ENCODE peak calls at places on chromosome 7, in five cellular contexts. One of them, this sample, is unnamed. For H3K9me3, the result is how much of the 10 kb centered on the place peaks cover.

GRCh38 chr7:148712610-148713330 is 14.1 kb downstream of the CUL1 start:
- DNase-seq in CD8-positive, alpha-beta memory T cell: no peak
- DNase-seq in psoas muscle: no peak
- DNase-seq in pancreas: no peak
- DNase-seq in transverse colon: no peak
- DNase-seq in this sample: no peak

GRCh38 chr7:13990319-13990983 is 985 bp upstream of the ETV1 start:
- DNase-seq in transverse colon: peak
- DNase-seq in psoas muscle: peak
- DNase-seq in pancreas: peak
- DNase-seq in CD8-positive, alpha-beta memory T cell: peak
- DNase-seq in this sample: no peak

GRCh38 chr7:27161214-27161720 is 4.1 kb downstream of the HOXA9 start:
- DNase-seq in transverse colon: peak
- DNase-seq in pancreas: peak
- DNase-seq in CD8-positive, alpha-beta memory T cell: no peak
- DNase-seq in psoas muscle: peak
- DNase-seq in this sample: no peak

GRCh38 chr7:92731327-92732063 is 104.9 kb downstream of the CDK6 start:
- DNase-seq in psoas muscle: no peak
- DNase-seq in pancreas: no peak
- DNase-seq in transverse colon: no peak
- DNase-seq in CD8-positive, alpha-beta memory T cell: no peak
- DNase-seq in this sample: no peak

GRCh38 chr7:93442478-93443224 is 131.9 kb downstream of the CALCR start:
- DNase-seq in CD8-positive, alpha-beta memory T cell: peak
- DNase-seq in pancreas: no peak
- DNase-seq in transverse colon: peak
- DNase-seq in psoas muscle: no peak
- DNase-seq in this sample: peak

GRCh38 chr7:98305951-98306535 is 24.6 kb downstream of the BRI3 start:
- DNase-seq in psoas muscle: peak
- DNase-seq in pancreas: no peak
- DNase-seq in transverse colon: no peak
- DNase-seq in CD8-positive, alpha-beta memory T cell: no peak
- DNase-seq in this sample: no peak

GRCh38 chr7:75989726-75990388 is 4.5 kb downstream of the TMEM120A start:
- DNase-seq in transverse colon: no peak
- DNase-seq in psoas muscle: peak
- DNase-seq in pancreas: no peak
- DNase-seq in CD8-positive, alpha-beta memory T cell: no peak
- DNase-seq in this sample: no peak

GRCh38 chr7:105885386-105886111 is 9.2 kb upstream of the ATXN7L1 start:
- DNase-seq in CD8-positive, alpha-beta memory T cell: no peak
- DNase-seq in pancreas: peak
- DNase-seq in psoas muscle: no peak
- DNase-seq in transverse colon: peak
- DNase-seq in this sample: no peak

GRCh38 chr7:157559596-157560257 is 222.9 kb downstream of the DNAJB6 start:
- DNase-seq in CD8-positive, alpha-beta memory T cell: no peak
- DNase-seq in pancreas: peak
- DNase-seq in transverse colon: no peak
- DNase-seq in psoas muscle: no peak
- DNase-seq in this sample: no peak
- H3K9me3 ChIP-seq in CD8-positive, alpha-beta memory T cell: under half
- H3K9me3 ChIP-seq in pancreas: under half
- H3K9me3 ChIP-seq in transverse colon: under half
- H3K9me3 ChIP-seq in psoas muscle: under half
- H3K9me3 ChIP-seq in this sample: under half

GRCh38 chr7:54932818-54933543 is 85.8 kb upstream of the EGFR start:
- DNase-seq in transverse colon: peak
- DNase-seq in CD8-positive, alpha-beta memory T cell: no peak
- DNase-seq in pancreas: peak
- DNase-seq in psoas muscle: peak
- DNase-seq in this sample: no peak
- H3K9me3 ChIP-seq in transverse colon: under half
- H3K9me3 ChIP-seq in CD8-positive, alpha-beta memory T cell: under half
- H3K9me3 ChIP-seq in pancreas: under half
- H3K9me3 ChIP-seq in psoas muscle: under half
- H3K9me3 ChIP-seq in this sample: under half

GRCh38 chr7:63080406-63080805 is 918.2 kb upstream of the ZNF722 start:
- DNase-seq in psoas muscle: no peak
- DNase-seq in transverse colon: no peak
- DNase-seq in CD8-positive, alpha-beta memory T cell: no peak
- DNase-seq in pancreas: no peak
- DNase-seq in this sample: no peak

GRCh38 chr7:63080831-63081230 is 917.8 kb upstream of the ZNF722 start:
- DNase-seq in pancreas: no peak
- DNase-seq in transverse colon: no peak
- DNase-seq in psoas muscle: no peak
- DNase-seq in CD8-positive, alpha-beta memory T cell: no peak
- DNase-seq in this sample: no peak

GRCh38 chr7:63073736-63074135 is 924.9 kb upstream of the ZNF722 start:
- DNase-seq in pancreas: no peak
- DNase-seq in transverse colon: no peak
- DNase-seq in psoas muscle: no peak
- DNase-seq in CD8-positive, alpha-beta memory T cell: no peak
- DNase-seq in this sample: no peak

GRCh38 chr7:63073286-63073685 is 925.4 kb upstream of the ZNF722 start:
- DNase-seq in CD8-positive, alpha-beta memory T cell: no peak
- DNase-seq in pancreas: no peak
- DNase-seq in transverse colon: no peak
- DNase-seq in psoas muscle: no peak
- DNase-seq in this sample: no peak

GRCh38 chr7:63077841-63078240 is 920.8 kb upstream of the ZNF722 start:
- DNase-seq in CD8-positive, alpha-beta memory T cell: no peak
- DNase-seq in pancreas: no peak
- DNase-seq in transverse colon: no peak
- DNase-seq in psoas muscle: no peak
- DNase-seq in this sample: no peak
- H3K9me3 ChIP-seq in CD8-positive, alpha-beta memory T cell: under half
- H3K9me3 ChIP-seq in pancreas: under half
- H3K9me3 ChIP-seq in transverse colon: under half
- H3K9me3 ChIP-seq in psoas muscle: under half
- H3K9me3 ChIP-seq in this sample: under half

GRCh38 chr7:11394438-11394837 is 420.8 kb downstream of the PHF14 start:
- DNase-seq in pancreas: no peak
- DNase-seq in psoas muscle: no peak
- DNase-seq in CD8-positive, alpha-beta memory T cell: no peak
- DNase-seq in transverse colon: no peak
- DNase-seq in this sample: no peak
- H3K9me3 ChIP-seq in pancreas: under half
- H3K9me3 ChIP-seq in psoas muscle: under half
- H3K9me3 ChIP-seq in CD8-positive, alpha-beta memory T cell: under half
- H3K9me3 ChIP-seq in transverse colon: under half
- H3K9me3 ChIP-seq in this sample: under half

DNA sequence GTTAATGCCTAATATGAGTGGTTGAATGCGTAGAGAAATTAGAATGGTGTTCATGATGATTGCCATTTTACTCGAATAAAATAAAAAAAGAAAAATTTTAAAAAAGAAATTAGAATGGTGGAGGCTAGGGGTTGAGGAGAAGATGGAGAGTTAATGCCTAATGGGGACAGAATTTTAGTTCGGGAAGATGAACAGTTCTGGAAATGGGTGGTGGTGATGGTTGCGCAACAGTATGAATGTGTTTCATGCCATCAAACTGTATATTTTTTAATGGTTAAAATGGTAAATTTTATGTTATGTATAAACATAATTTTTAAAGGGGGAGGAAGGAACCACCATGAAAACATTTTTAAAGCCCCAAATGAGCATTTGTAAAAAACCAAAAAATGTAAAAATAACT is 140.1 kb upstream of the AGK start:
- DNase-seq in transverse colon: no peak
- DNase-seq in psoas muscle: no peak
- DNase-seq in pancreas: no peak
- DNase-seq in CD8-positive, alpha-beta memory T cell: no peak
- DNase-seq in this sample: no peak
- H3K9me3 ChIP-seq in transverse colon: under half
- H3K9me3 ChIP-seq in psoas muscle: under half
- H3K9me3 ChIP-seq in pancreas: under half
- H3K9me3 ChIP-seq in CD8-positive, alpha-beta memory T cell: under half
- H3K9me3 ChIP-seq in this sample: under half

GRCh38 chr7:56537477-56537876 is 421.3 kb upstream of the NUPR2 start:
- DNase-seq in pancreas: no peak
- DNase-seq in CD8-positive, alpha-beta memory T cell: no peak
- DNase-seq in transverse colon: no peak
- DNase-seq in psoas muscle: no peak
- DNase-seq in this sample: no peak
- H3K9me3 ChIP-seq in pancreas: under half
- H3K9me3 ChIP-seq in CD8-positive, alpha-beta memory T cell: under half
- H3K9me3 ChIP-seq in transverse colon: under half
- H3K9me3 ChIP-seq in psoas muscle: under half
- H3K9me3 ChIP-seq in this sample: under half

GRCh38 chr7:90507692-90508091 is 38.3 kb downstream of the PTTG1IP2 start:
- DNase-seq in transverse colon: no peak
- DNase-seq in psoas muscle: no peak
- DNase-seq in pancreas: no peak
- DNase-seq in CD8-positive, alpha-beta memory T cell: no peak
- DNase-seq in this sample: no peak

DNA sequence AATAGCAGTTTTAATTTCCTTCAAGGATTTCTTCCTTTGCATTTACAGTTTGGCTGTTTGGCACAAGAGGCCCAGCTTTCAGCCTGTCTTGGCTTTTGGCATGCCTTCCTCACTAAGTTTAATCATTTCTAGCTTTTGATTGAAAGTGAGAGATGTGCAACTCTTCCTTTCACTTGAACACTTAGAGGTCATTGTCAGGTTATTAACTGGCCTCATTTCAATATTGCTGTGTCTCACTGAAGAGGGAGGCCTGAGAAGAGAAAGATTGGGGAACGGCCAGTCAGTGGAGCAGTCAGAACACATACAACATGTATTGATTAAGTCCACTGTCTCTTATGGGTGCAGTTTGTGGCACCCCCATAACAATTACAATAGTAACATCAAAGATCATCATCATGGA is 33.9 kb downstream of the PTTG1IP2 start:
- DNase-seq in psoas muscle: no peak
- DNase-seq in CD8-positive, alpha-beta memory T cell: no peak
- DNase-seq in transverse colon: no peak
- DNase-seq in pancreas: no peak
- DNase-seq in this sample: no peak
- H3K9me3 ChIP-seq in psoas muscle: under half
- H3K9me3 ChIP-seq in CD8-positive, alpha-beta memory T cell: under half
- H3K9me3 ChIP-seq in transverse colon: under half
- H3K9me3 ChIP-seq in pancreas: under half
- H3K9me3 ChIP-seq in this sample: under half

DNA sequence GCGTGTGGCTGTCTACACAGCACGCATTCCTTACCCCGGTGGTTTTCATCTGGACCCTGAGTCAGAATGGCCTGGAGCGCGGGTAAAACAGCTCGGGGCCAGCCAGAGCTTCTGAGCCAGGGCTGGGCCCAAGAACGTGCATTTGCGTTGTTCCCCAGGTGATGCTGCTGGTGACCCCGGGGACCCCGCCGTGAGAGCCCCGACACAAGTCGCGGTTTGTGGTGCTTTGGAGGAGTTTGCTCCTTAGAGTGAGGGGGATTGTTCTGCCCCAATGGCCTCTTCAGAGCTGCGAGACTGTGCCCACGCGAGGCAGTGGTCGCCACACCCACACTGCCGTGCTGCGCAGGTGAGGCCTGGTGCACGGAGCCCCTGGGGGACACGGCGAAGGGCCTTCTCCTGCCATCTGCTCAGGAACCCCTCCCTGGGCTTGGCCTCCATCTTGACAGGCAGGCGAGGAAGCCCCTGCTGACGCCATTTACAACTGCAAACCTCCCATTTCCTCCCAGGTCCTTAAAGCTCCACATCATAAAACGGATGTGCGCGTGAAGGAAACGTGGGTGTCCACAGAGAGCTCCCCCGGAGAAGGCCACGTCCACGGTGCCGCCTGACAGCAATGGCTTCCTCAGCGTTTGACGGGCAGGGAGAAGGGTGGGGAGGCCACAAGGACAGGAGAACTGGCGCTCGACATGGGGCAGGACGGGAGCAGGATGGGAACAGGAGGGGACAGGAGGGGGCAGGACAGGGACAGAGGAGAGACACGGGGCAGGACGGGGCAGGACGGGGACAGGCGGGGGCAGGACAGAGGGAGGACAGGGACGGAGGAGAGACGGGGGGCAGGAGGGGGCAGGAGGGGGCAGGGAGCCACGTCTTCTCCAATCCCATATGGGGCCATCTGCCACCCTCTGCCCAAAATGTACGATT is 477.2 kb downstream of the DNAJB6 start:
- DNase-seq in transverse colon: no peak
- DNase-seq in CD8-positive, alpha-beta memory T cell: no peak
- DNase-seq in pancreas: peak
- DNase-seq in psoas muscle: no peak
- DNase-seq in this sample: no peak
- H3K9me3 ChIP-seq in transverse colon: under half
- H3K9me3 ChIP-seq in CD8-positive, alpha-beta memory T cell: under half
- H3K9me3 ChIP-seq in pancreas: under half
- H3K9me3 ChIP-seq in psoas muscle: under half
- H3K9me3 ChIP-seq in this sample: under half

This sample was measured in T-helper 17 cell.